ENCODE peak calls at places on chromosomes 1 and 21, in six cellular contexts. One of them, this sample, is unnamed.

GRCh38 chr1:12650001-12650421 is 6.1 kb downstream of the AADACL4 start:
- DNase-seq in thoracic aorta: no peak
- DNase-seq in HS-27A: peak
- DNase-seq in amygdala: no peak
- DNase-seq in activated CD4-positive, alpha-beta T cell treated with anti-CD3 and anti-CD28 coated beads, Interleukin-2, amount 10 ng/mL, durations not matched to agents 7 days and 5 days: no peak
- DNase-seq in NCI-H2081: no peak
- DNase-seq in this sample: no peak

GRCh38 chr1:174051956-174052355 is 29.8 kb upstream of the RC3H1 start:
- DNase-seq in amygdala: peak
- DNase-seq in thoracic aorta: no peak
- DNase-seq in NCI-H2081: no peak
- DNase-seq in HS-27A: no peak
- DNase-seq in activated CD4-positive, alpha-beta T cell treated with anti-CD3 and anti-CD28 coated beads, Interleukin-2, amount 10 ng/mL, durations not matched to agents 7 days and 5 days: no peak
- DNase-seq in this sample: peak

GRCh38 chr1:84387480-84388163 is 10.7 kb upstream of the DNASE2B start:
- DNase-seq in activated CD4-positive, alpha-beta T cell treated with anti-CD3 and anti-CD28 coated beads, Interleukin-2, amount 10 ng/mL, durations not matched to agents 7 days and 5 days: no peak
- DNase-seq in thoracic aorta: no peak
- DNase-seq in amygdala: no peak
- DNase-seq in HS-27A: no peak
- DNase-seq in NCI-H2081: no peak
- DNase-seq in this sample: no peak

GRCh38 chr1:21942464-21942863 is 5.4 kb upstream of the HSPG2 start:
- DNase-seq in activated CD4-positive, alpha-beta T cell treated with anti-CD3 and anti-CD28 coated beads, Interleukin-2, amount 10 ng/mL, durations not matched to agents 7 days and 5 days: no peak
- DNase-seq in thoracic aorta: no peak
- DNase-seq in NCI-H2081: no peak
- DNase-seq in HS-27A: no peak
- DNase-seq in amygdala: no peak
- DNase-seq in this sample: no peak

GRCh38 chr1:63601463-63601862 is 8.3 kb downstream of the PGM1 start:
- DNase-seq in activated CD4-positive, alpha-beta T cell treated with anti-CD3 and anti-CD28 coated beads, Interleukin-2, amount 10 ng/mL, durations not matched to agents 7 days and 5 days: no peak
- DNase-seq in HS-27A: no peak
- DNase-seq in thoracic aorta: no peak
- DNase-seq in NCI-H2081: no peak
- DNase-seq in amygdala: no peak
- DNase-seq in this sample: no peak

GRCh38 chr1:183195146-183195571 is 9.1 kb downstream of the LAMC2 start:
- DNase-seq in thoracic aorta: no peak
- DNase-seq in HS-27A: no peak
- DNase-seq in activated CD4-positive, alpha-beta T cell treated with anti-CD3 and anti-CD28 coated beads, Interleukin-2, amount 10 ng/mL, durations not matched to agents 7 days and 5 days: no peak
- DNase-seq in amygdala: no peak
- DNase-seq in NCI-H2081: no peak
- DNase-seq in this sample: no peak

GRCh38 chr1:214003233-214003632 is 15.5 kb downstream of the PROX1 start:
- DNase-seq in NCI-H2081: no peak
- DNase-seq in thoracic aorta: no peak
- DNase-seq in activated CD4-positive, alpha-beta T cell treated with anti-CD3 and anti-CD28 coated beads, Interleukin-2, amount 10 ng/mL, durations not matched to agents 7 days and 5 days: no peak
- DNase-seq in amygdala: no peak
- DNase-seq in HS-27A: no peak
- DNase-seq in this sample: no peak

GRCh38 chr1:203534526-203534925 is 40.6 kb downstream of the OPTC start:
- DNase-seq in amygdala: no peak
- DNase-seq in activated CD4-positive, alpha-beta T cell treated with anti-CD3 and anti-CD28 coated beads, Interleukin-2, amount 10 ng/mL, durations not matched to agents 7 days and 5 days: no peak
- DNase-seq in HS-27A: peak
- DNase-seq in thoracic aorta: peak
- DNase-seq in NCI-H2081: no peak
- DNase-seq in this sample: no peak

GRCh38 chr1:117616356-117616755 is 10.5 kb downstream of the TENT5C start:
- DNase-seq in amygdala: no peak
- DNase-seq in HS-27A: no peak
- DNase-seq in activated CD4-positive, alpha-beta T cell treated with anti-CD3 and anti-CD28 coated beads, Interleukin-2, amount 10 ng/mL, durations not matched to agents 7 days and 5 days: no peak
- DNase-seq in NCI-H2081: no peak
- DNase-seq in thoracic aorta: no peak
- DNase-seq in this sample: no peak

GRCh38 chr21:41442496-41443186 is 16.6 kb downstream of the MX1 start:
- DNase-seq in NCI-H2081: no peak
- DNase-seq in amygdala: no peak
- DNase-seq in thoracic aorta: no peak
- DNase-seq in activated CD4-positive, alpha-beta T cell treated with anti-CD3 and anti-CD28 coated beads, Interleukin-2, amount 10 ng/mL, durations not matched to agents 7 days and 5 days: no peak
- DNase-seq in HS-27A: no peak
- DNase-seq in this sample: no peak

GRCh38 chr1:53176452-53177344 is 19.9 kb upstream of the CPT2 start:
- DNase-seq in amygdala: peak
- DNase-seq in activated CD4-positive, alpha-beta T cell treated with anti-CD3 and anti-CD28 coated beads, Interleukin-2, amount 10 ng/mL, durations not matched to agents 7 days and 5 days: no peak
- DNase-seq in NCI-H2081: peak
- DNase-seq in thoracic aorta: no peak
- DNase-seq in HS-27A: no peak
- DNase-seq in this sample: no peak

GRCh38 chr1:153607381-153607780 is 5.6 kb downstream of the S100A16 start:
- DNase-seq in NCI-H2081: no peak
- DNase-seq in activated CD4-positive, alpha-beta T cell treated with anti-CD3 and anti-CD28 coated beads, Interleukin-2, amount 10 ng/mL, durations not matched to agents 7 days and 5 days: no peak
- DNase-seq in thoracic aorta: no peak
- DNase-seq in amygdala: no peak
- DNase-seq in HS-27A: no peak
- DNase-seq in this sample: no peak

GRCh38 chr21:46347791-46348381 is 23.9 kb downstream of the PCNT start:
- DNase-seq in amygdala: no peak
- DNase-seq in NCI-H2081: no peak
- DNase-seq in thoracic aorta: no peak
- DNase-seq in HS-27A: no peak
- DNase-seq in activated CD4-positive, alpha-beta T cell treated with anti-CD3 and anti-CD28 coated beads, Interleukin-2, amount 10 ng/mL, durations not matched to agents 7 days and 5 days: no peak
- DNase-seq in this sample: no peak

GRCh38 chr1:183757061-183757460 is 47.9 kb upstream of the RGL1 start:
- DNase-seq in NCI-H2081: no peak
- DNase-seq in amygdala: no peak
- DNase-seq in HS-27A: peak
- DNase-seq in thoracic aorta: no peak
- DNase-seq in activated CD4-positive, alpha-beta T cell treated with anti-CD3 and anti-CD28 coated beads, Interleukin-2, amount 10 ng/mL, durations not matched to agents 7 days and 5 days: no peak
- DNase-seq in this sample: no peak

GRCh38 chr21:37073417-37074194 is 552 bp downstream of the TTC3 start:
- DNase-seq in HS-27A: no peak
- DNase-seq in amygdala: peak
- DNase-seq in thoracic aorta: peak
- DNase-seq in activated CD4-positive, alpha-beta T cell treated with anti-CD3 and anti-CD28 coated beads, Interleukin-2, amount 10 ng/mL, durations not matched to agents 7 days and 5 days: peak
- DNase-seq in NCI-H2081: peak
- DNase-seq in this sample: peak

GRCh38 chr1:243575070-243575469 is 275.0 kb downstream of the AKT3 start:
- DNase-seq in amygdala: no peak
- DNase-seq in HS-27A: no peak
- DNase-seq in NCI-H2081: no peak
- DNase-seq in activated CD4-positive, alpha-beta T cell treated with anti-CD3 and anti-CD28 coated beads, Interleukin-2, amount 10 ng/mL, durations not matched to agents 7 days and 5 days: no peak
- DNase-seq in thoracic aorta: no peak
- DNase-seq in this sample: no peak

GRCh38 chr1:92367496-92367895 is 68.6 kb downstream of the RPAP2 start:
- DNase-seq in HS-27A: no peak
- DNase-seq in thoracic aorta: no peak
- DNase-seq in NCI-H2081: no peak
- DNase-seq in activated CD4-positive, alpha-beta T cell treated with anti-CD3 and anti-CD28 coated beads, Interleukin-2, amount 10 ng/mL, durations not matched to agents 7 days and 5 days: peak
- DNase-seq in amygdala: no peak
- DNase-seq in this sample: no peak

GRCh38 chr1:27600500-27601175 is 3.3 kb downstream of the AHDC1 start:
- DNase-seq in activated CD4-positive, alpha-beta T cell treated with anti-CD3 and anti-CD28 coated beads, Interleukin-2, amount 10 ng/mL, durations not matched to agents 7 days and 5 days: no peak
- DNase-seq in amygdala: no peak
- DNase-seq in NCI-H2081: no peak
- DNase-seq in HS-27A: no peak
- DNase-seq in thoracic aorta: no peak
- DNase-seq in this sample: no peak

GRCh38 chr1:11749203-11749689 is 12.7 kb upstream of the C1orf167 start:
- DNase-seq in thoracic aorta: no peak
- DNase-seq in amygdala: no peak
- DNase-seq in NCI-H2081: no peak
- DNase-seq in activated CD4-positive, alpha-beta T cell treated with anti-CD3 and anti-CD28 coated beads, Interleukin-2, amount 10 ng/mL, durations not matched to agents 7 days and 5 days: peak
- DNase-seq in HS-27A: no peak
- DNase-seq in this sample: no peak

GRCh38 chr1:85134583-85135455 is 66.0 kb downstream of the SYDE2 start:
- DNase-seq in activated CD4-positive, alpha-beta T cell treated with anti-CD3 and anti-CD28 coated beads, Interleukin-2, amount 10 ng/mL, durations not matched to agents 7 days and 5 days: no peak
- DNase-seq in NCI-H2081: no peak
- DNase-seq in amygdala: no peak
- DNase-seq in HS-27A: no peak
- DNase-seq in thoracic aorta: no peak
- DNase-seq in this sample: no peak

GRCh38 chr1:60228253-60228594 is 154.7 kb upstream of the C1orf87 start:
- DNase-seq in amygdala: no peak
- DNase-seq in activated CD4-positive, alpha-beta T cell treated with anti-CD3 and anti-CD28 coated beads, Interleukin-2, amount 10 ng/mL, durations not matched to agents 7 days and 5 days: no peak
- DNase-seq in HS-27A: no peak
- DNase-seq in thoracic aorta: no peak
- DNase-seq in NCI-H2081: no peak
- DNase-seq in this sample: no peak

GRCh38 chr1:107277022-107277421 is 136.2 kb downstream of the NTNG1 start:
- DNase-seq in HS-27A: no peak
- DNase-seq in NCI-H2081: no peak
- DNase-seq in activated CD4-positive, alpha-beta T cell treated with anti-CD3 and anti-CD28 coated beads, Interleukin-2, amount 10 ng/mL, durations not matched to agents 7 days and 5 days: no peak
- DNase-seq in amygdala: peak
- DNase-seq in thoracic aorta: no peak
- DNase-seq in this sample: peak

GRCh38 chr1:220604921-220605320 is 77.0 kb downstream of the MARK1 start:
- DNase-seq in HS-27A: no peak
- DNase-seq in NCI-H2081: no peak
- DNase-seq in amygdala: no peak
- DNase-seq in activated CD4-positive, alpha-beta T cell treated with anti-CD3 and anti-CD28 coated beads, Interleukin-2, amount 10 ng/mL, durations not matched to agents 7 days and 5 days: no peak
- DNase-seq in thoracic aorta: no peak
- DNase-seq in this sample: no peak

GRCh38 chr1:109625176-109625575 is 5.5 kb downstream of the AMPD2 start:
- DNase-seq in HS-27A: no peak
- DNase-seq in amygdala: no peak
- DNase-seq in thoracic aorta: no peak
- DNase-seq in NCI-H2081: no peak
- DNase-seq in activated CD4-positive, alpha-beta T cell treated with anti-CD3 and anti-CD28 coated beads, Interleukin-2, amount 10 ng/mL, durations not matched to agents 7 days and 5 days: peak
- DNase-seq in this sample: no peak

GRCh38 chr1:2633936-2634491 is 1.2 kb upstream of the MMEL1 start:
- DNase-seq in thoracic aorta: no peak
- DNase-seq in activated CD4-positive, alpha-beta T cell treated with anti-CD3 and anti-CD28 coated beads, Interleukin-2, amount 10 ng/mL, durations not matched to agents 7 days and 5 days: no peak
- DNase-seq in HS-27A: no peak
- DNase-seq in amygdala: no peak
- DNase-seq in NCI-H2081: no peak
- DNase-seq in this sample: no peak

GRCh38 chr1:243731301-243731891 is 118.6 kb downstream of the AKT3 start:
- DNase-seq in NCI-H2081: no peak
- DNase-seq in amygdala: no peak
- DNase-seq in activated CD4-positive, alpha-beta T cell treated with anti-CD3 and anti-CD28 coated beads, Interleukin-2, amount 10 ng/mL, durations not matched to agents 7 days and 5 days: no peak
- DNase-seq in HS-27A: no peak
- DNase-seq in thoracic aorta: no peak
- DNase-seq in this sample: no peak

GRCh38 chr1:113031060-113031933 is 41.7 kb upstream of the LRIG2 start:
- DNase-seq in thoracic aorta: no peak
- DNase-seq in amygdala: no peak
- DNase-seq in HS-27A: no peak
- DNase-seq in NCI-H2081: no peak
- DNase-seq in activated CD4-positive, alpha-beta T cell treated with anti-CD3 and anti-CD28 coated beads, Interleukin-2, amount 10 ng/mL, durations not matched to agents 7 days and 5 days: no peak
- DNase-seq in this sample: no peak

GRCh38 chr1:8006037-8006963 is 19.8 kb downstream of the ERRFI1 start:
- DNase-seq in amygdala: no peak
- DNase-seq in NCI-H2081: peak
- DNase-seq in thoracic aorta: no peak
- DNase-seq in HS-27A: no peak
- DNase-seq in activated CD4-positive, alpha-beta T cell treated with anti-CD3 and anti-CD28 coated beads, Interleukin-2, amount 10 ng/mL, durations not matched to agents 7 days and 5 days: no peak
- DNase-seq in this sample: no peak

GRCh38 chr1:17184822-17185484 is 20.0 kb upstream of the PADI1 start:
- DNase-seq in amygdala: no peak
- DNase-seq in thoracic aorta: no peak
- DNase-seq in NCI-H2081: no peak
- DNase-seq in HS-27A: no peak
- DNase-seq in activated CD4-positive, alpha-beta T cell treated with anti-CD3 and anti-CD28 coated beads, Interleukin-2, amount 10 ng/mL, durations not matched to agents 7 days and 5 days: no peak
- DNase-seq in this sample: no peak

GRCh38 chr1:19645544-19646252 is 1.6 kb downstream of the NBL1 start:
- DNase-seq in thoracic aorta: no peak
- DNase-seq in activated CD4-positive, alpha-beta T cell treated with anti-CD3 and anti-CD28 coated beads, Interleukin-2, amount 10 ng/mL, durations not matched to agents 7 days and 5 days: no peak
- DNase-seq in amygdala: no peak
- DNase-seq in NCI-H2081: no peak
- DNase-seq in HS-27A: no peak
- DNase-seq in this sample: no peak

GRCh38 chr1:151846062-151846568 is 6.5 kb upstream of the C2CD4D start:
- DNase-seq in amygdala: no peak
- DNase-seq in thoracic aorta: no peak
- DNase-seq in HS-27A: peak
- DNase-seq in activated CD4-positive, alpha-beta T cell treated with anti-CD3 and anti-CD28 coated beads, Interleukin-2, amount 10 ng/mL, durations not matched to agents 7 days and 5 days: no peak
- DNase-seq in NCI-H2081: no peak
- DNase-seq in this sample: no peak

GRCh38 chr1:180918519-180918918 is 5.8 kb downstream of the KIAA1614 start:
- DNase-seq in HS-27A: no peak
- DNase-seq in NCI-H2081: no peak
- DNase-seq in amygdala: no peak
- DNase-seq in thoracic aorta: no peak
- DNase-seq in activated CD4-positive, alpha-beta T cell treated with anti-CD3 and anti-CD28 coated beads, Interleukin-2, amount 10 ng/mL, durations not matched to agents 7 days and 5 days: no peak
- DNase-seq in this sample: no peak

GRCh38 chr1:36440044-36440443 is 10.2 kb downstream of the OSCP1 start:
- DNase-seq in thoracic aorta: no peak
- DNase-seq in activated CD4-positive, alpha-beta T cell treated with anti-CD3 and anti-CD28 coated beads, Interleukin-2, amount 10 ng/mL, durations not matched to agents 7 days and 5 days: no peak
- DNase-seq in amygdala: no peak
- DNase-seq in NCI-H2081: no peak
- DNase-seq in HS-27A: no peak
- DNase-seq in this sample: no peak

GRCh38 chr1:1906185-1907097 is 8.6 kb upstream of the CALML6 start:
- DNase-seq in activated CD4-positive, alpha-beta T cell treated with anti-CD3 and anti-CD28 coated beads, Interleukin-2, amount 10 ng/mL, durations not matched to agents 7 days and 5 days: peak
- DNase-seq in NCI-H2081: peak
- DNase-seq in thoracic aorta: peak
- DNase-seq in HS-27A: peak
- DNase-seq in amygdala: peak
- DNase-seq in this sample: peak

GRCh38 chr21:36889401-36889800 is 77.1 kb downstream of the HLCS start:
- DNase-seq in activated CD4-positive, alpha-beta T cell treated with anti-CD3 and anti-CD28 coated beads, Interleukin-2, amount 10 ng/mL, durations not matched to agents 7 days and 5 days: no peak
- DNase-seq in NCI-H2081: no peak
- DNase-seq in HS-27A: no peak
- DNase-seq in amygdala: no peak
- DNase-seq in thoracic aorta: no peak
- DNase-seq in this sample: no peak